ENCODE peak calls at places on chromosomes 5 and 9, in eight cellular contexts. W is choroid plexus epithelial cell; C is trophoblast cell; I is posterior cingulate gyrus; D is stimulated activated CD4-positive, alpha-beta T cell treated with anti-CD3 and anti-CD28 coated beads, Interleukin-4, amount 100 ng/mL, for 1 hour; J is T-cell; O is NCI-H1436; L is HCT116. Z is an unnamed sample.

GRCh38 chr5:102152906-102153787 is 142.9 kb downstream of the SLCO4C1 start:
- DNase-seq in D (no peak), C (peak; percentile 15), I (no peak), J (no peak), L (peak; percentile 35), O (peak; percentile 32), W (peak; percentile 19), Z (no peak)

GRCh38 chr9:113173341-113173740 is 22.5 kb downstream of the SLC31A2 start:
- DNase-seq in W (no peak), C (no peak), L (no peak), I (no peak), O (no peak), D (no peak), J (no peak), Z (no peak)

GRCh38 chr5:9265391-9266287 is 280.2 kb downstream of the SEMA5A start:
- DNase-seq in J (no peak), D (no peak), C (peak; percentile 90), I (no peak), L (no peak), W (peak; percentile 94), O (no peak), Z (no peak)

GRCh38 chr5:10306114-10306513 is 1.6 kb downstream of the CMBL start:
- DNase-seq in C (no peak), D (no peak), L (no peak), O (no peak), I (no peak), J (no peak), W (no peak), Z (no peak)

GRCh38 chr9:135526089-135526729 is 5.0 kb downstream of the LCN1 start:
- DNase-seq in W (no peak), O (no peak), I (no peak), D (no peak), C (no peak), L (no peak), J (no peak), Z (no peak)

GRCh38 chr9:99560561-99560960 is 261.1 kb upstream of the NR4A3 start:
- DNase-seq in J (no peak), W (no peak), I (no peak), D (no peak), L (no peak), O (no peak), C (no peak), Z (no peak)

GRCh38 chr5:17381926-17382325 is 116.1 kb upstream of the TAF11L2 start:
- DNase-seq in J (no peak), D (no peak), O (no peak), C (no peak), W (no peak), I (no peak), L (no peak), Z (peak; percentile 12)

GRCh38 chr5:172658869-172659513 is 17.9 kb downstream of the NEURL1B start:
- DNase-seq in C (no peak), I (no peak), D (no peak), J (no peak), L (no peak), W (no peak), O (no peak), Z (no peak)

GRCh38 chr9:99181621-99182020 is 40.1 kb downstream of the ALG2 start:
- DNase-seq in I (no peak), D (no peak), W (peak; percentile 85), L (no peak), J (no peak), O (no peak), C (peak; percentile 20), Z (no peak)

GRCh38 chr5:109105631-109106267 is 304.0 kb downstream of the PJA2 start:
- DNase-seq in O (no peak), D (no peak), L (no peak), J (no peak), C (no peak), W (peak; percentile 81), I (no peak), Z (no peak)

GRCh38 chr5:164002653-164003052 is 497.2 kb downstream of the MAT2B start:
- DNase-seq in I (peak; percentile 83), W (peak; percentile 32), D (no peak), J (no peak), L (no peak), C (no peak), O (no peak), Z (no peak)

GRCh38 chr5:180129291-180130190 is 58.0 kb upstream of the RNF130 start:
- DNase-seq in O (no peak), C (no peak), L (no peak), I (no peak), J (no peak), D (no peak), W (no peak), Z (no peak)